ENCODE peak calls at places on chromosomes 11 and 22, in six cellular contexts. A is NCI-H345; X is non-pigmented ciliary epithelial cell; B is memory B cell; T is NCI-H1436; H is stimulated activated CD8-positive, alpha-beta memory T cell treated with anti-CD3 and anti-CD28 coated beads, Interleukin-7, amount 100 ng/mL, for 24 hours. Q is an unnamed sample.

GRCh38 chr22:30830907-30831306 is 136.2 kb downstream of the OSBP2 start:
- DNase-seq in X (peak; percentile 57), B (no peak), H (no peak), A (no peak), T (no peak), Q (no peak)

GRCh38 chr11:78214331-78215194 is 25.8 kb downstream of the USP35 start:
- DNase-seq in A (no peak), T (no peak), B (no peak), X (no peak), H (no peak), Q (no peak)

GRCh38 chr11:20289732-20290131 is 73.8 kb upstream of the HTATIP2 start:
- DNase-seq in A (no peak), T (no peak), B (no peak), X (no peak), H (no peak), Q (no peak)

GRCh38 chr22:30062934-30063333 is 17.3 kb upstream of the HORMAD2 start:
- DNase-seq in A (no peak), H (no peak), B (no peak), T (no peak), X (no peak), Q (no peak)

GRCh38 chr11:19988598-19988997 is 171.7 kb downstream of the DBX1 start:
- DNase-seq in H (no peak), X (peak; percentile 53), T (no peak), B (no peak), A (no peak), Q (peak; percentile 73)

GRCh38 chr22:20000246-20001081 is 16.2 kb downstream of the ARVCF start:
- DNase-seq in X (no peak), T (no peak), B (no peak), H (no peak), A (no peak), Q (no peak)

GRCh38 chr22:17486313-17486712 is 77.0 kb upstream of the SLC25A18 start:
- DNase-seq in H (no peak), B (no peak), T (no peak), A (no peak), X (no peak), Q (no peak)

GRCh38 chr22:35021166-35021565 is 44.8 kb upstream of the ISX start:
- DNase-seq in H (no peak), B (no peak), T (no peak), X (no peak), A (peak; percentile 34), Q (no peak)

GRCh38 chr22:23245045-23245798 is 64.9 kb downstream of the BCR start:
- DNase-seq in H (no peak), T (no peak), B (no peak), X (no peak), A (no peak), Q (no peak)

GRCh38 chr11:109320595-109320994 is 101.4 kb upstream of the C11orf87 start:
- DNase-seq in T (no peak), A (no peak), X (no peak), B (no peak), H (no peak), Q (no peak)

GRCh38 chr11:72297828-72298227 is 53.9 kb upstream of the PHOX2A start:
- DNase-seq in X (no peak), H (no peak), B (no peak), A (no peak), T (no peak), Q (no peak)

GRCh38 chr11:64752106-64752970 is 7.4 kb downstream of the PYGM start:
- DNase-seq in X (no peak), A (no peak), B (no peak), H (no peak), T (no peak), Q (no peak)

GRCh38 chr11:75147191-75147874 is 3.6 kb upstream of the SLCO2B1 start:
- DNase-seq in H (no peak), X (no peak), A (peak; percentile 60), B (no peak), T (no peak), Q (no peak)

GRCh38 chr11:10233581-10233980 is 60.4 kb downstream of the SBF2 start:
- DNase-seq in B (no peak), T (no peak), A (no peak), X (peak; percentile 67), H (no peak), Q (no peak)

GRCh38 chr11:67322049-67322448 is 18.7 kb downstream of the SSH3 start:
- DNase-seq in A (no peak), T (no peak), H (no peak), B (no peak), X (no peak), Q (no peak)

GRCh38 chr11:116918925-116919653 is 81.7 kb upstream of the APOA1 start:
- DNase-seq in B (no peak), H (no peak), T (no peak), X (no peak), A (no peak), Q (no peak)

GRCh38 chr11:62682518-62682917 is 3.6 kb upstream of the UBXN1 start:
- DNase-seq in B (no peak), T (no peak), X (no peak), A (no peak), H (no peak), Q (no peak)

GRCh38 chr11:60914620-60915249 is 777 bp downstream of the TMEM109 start:
- DNase-seq in X (no peak), A (no peak), B (peak; percentile 39), H (no peak), T (no peak), Q (peak; percentile 35)

GRCh38 chr11:120599816-120600420 is 88.4 kb downstream of the GRIK4 start:
- DNase-seq in X (no peak), T (no peak), H (no peak), B (no peak), A (no peak), Q (no peak)

GRCh38 chr22:27329966-27330645 is 471.4 kb downstream of the MN1 start:
- DNase-seq in B (no peak), X (no peak), T (no peak), H (no peak), A (no peak), Q (peak; percentile 12)

Q was measured in H9.